ENCODE peak calls at places on chromosomes 5 and 9, in ten cellular contexts. One of them, this sample, is unnamed.

GRCh38 chr5:1734908-1735289 is 64.7 kb downstream of the MRPL36 start:
- DNase-seq in IMR-90: no peak
- DNase-seq in AG04450: no peak
- DNase-seq in body of pancreas: no peak
- DNase-seq in psoas muscle: no peak
- DNase-seq in lung: peak; percentile 22
- DNase-seq in AG09309: no peak
- DNase-seq in coronary artery: no peak
- DNase-seq in left lung: no peak
- DNase-seq in stomach: peak; percentile 23
- DNase-seq in this sample: no peak

GRCh38 chr5:175712681-175713085 is 54.8 kb downstream of the HRH2 start:
- DNase-seq in IMR-90: no peak
- DNase-seq in AG04450: no peak
- DNase-seq in body of pancreas: no peak
- DNase-seq in psoas muscle: no peak
- DNase-seq in lung: no peak
- DNase-seq in AG09309: no peak
- DNase-seq in coronary artery: no peak
- DNase-seq in left lung: peak; percentile 50
- DNase-seq in stomach: peak; percentile 25
- DNase-seq in this sample: no peak

GRCh38 chr5:65742565-65743231 is 20.7 kb downstream of the NLN start:
- DNase-seq in IMR-90: peak; percentile 91
- DNase-seq in AG04450: peak; percentile 60
- DNase-seq in body of pancreas: no peak
- DNase-seq in psoas muscle: no peak
- DNase-seq in lung: no peak
- DNase-seq in AG09309: peak; percentile 58
- DNase-seq in coronary artery: no peak
- DNase-seq in left lung: no peak
- DNase-seq in stomach: no peak
- DNase-seq in this sample: peak; percentile 33

GRCh38 chr5:150340614-150341265 is 16.8 kb upstream of the TCOF1 start:
- DNase-seq in IMR-90: no peak
- DNase-seq in AG04450: no peak
- DNase-seq in body of pancreas: no peak
- DNase-seq in psoas muscle: no peak
- DNase-seq in lung: no peak
- DNase-seq in AG09309: no peak
- DNase-seq in coronary artery: no peak
- DNase-seq in left lung: no peak
- DNase-seq in stomach: no peak
- DNase-seq in this sample: no peak

GRCh38 chr9:34179528-34180138 is 790 bp downstream of the UBAP1 start:
- DNase-seq in IMR-90: peak; percentile 61
- DNase-seq in AG04450: no peak
- DNase-seq in body of pancreas: no peak
- DNase-seq in psoas muscle: no peak
- DNase-seq in lung: no peak
- DNase-seq in AG09309: peak; percentile 54
- DNase-seq in coronary artery: no peak
- DNase-seq in left lung: no peak
- DNase-seq in stomach: peak; percentile 43
- DNase-seq in this sample: no peak

GRCh38 chr9:138053321-138053868 is 175.8 kb downstream of the CACNA1B start:
- DNase-seq in IMR-90: no peak
- DNase-seq in AG04450: no peak
- DNase-seq in body of pancreas: peak; percentile 6
- DNase-seq in psoas muscle: no peak
- DNase-seq in lung: no peak
- DNase-seq in AG09309: no peak
- DNase-seq in coronary artery: no peak
- DNase-seq in left lung: no peak
- DNase-seq in stomach: peak; percentile 19
- DNase-seq in this sample: no peak

GRCh38 chr5:37553720-37554402 is 174.7 kb downstream of the WDR70 start:
- DNase-seq in IMR-90: peak; percentile 76
- DNase-seq in AG04450: no peak
- DNase-seq in body of pancreas: no peak
- DNase-seq in psoas muscle: no peak
- DNase-seq in lung: no peak
- DNase-seq in AG09309: peak; percentile 31
- DNase-seq in coronary artery: no peak
- DNase-seq in left lung: no peak
- DNase-seq in stomach: no peak
- DNase-seq in this sample: peak; percentile 70

GRCh38 chr5:123819818-123820217 is 307.8 kb downstream of the CSNK1G3 start:
- DNase-seq in IMR-90: peak; percentile 93
- DNase-seq in AG04450: peak; percentile 63
- DNase-seq in body of pancreas: no peak
- DNase-seq in psoas muscle: no peak
- DNase-seq in lung: no peak
- DNase-seq in AG09309: peak; percentile 39
- DNase-seq in coronary artery: no peak
- DNase-seq in left lung: no peak
- DNase-seq in stomach: no peak
- DNase-seq in this sample: no peak

GRCh38 chr5:35094966-35095365 is 47.2 kb upstream of the AGXT2 start:
- DNase-seq in IMR-90: no peak
- DNase-seq in AG04450: no peak
- DNase-seq in body of pancreas: peak; percentile 65
- DNase-seq in psoas muscle: no peak
- DNase-seq in lung: no peak
- DNase-seq in AG09309: no peak
- DNase-seq in coronary artery: no peak
- DNase-seq in left lung: no peak
- DNase-seq in stomach: no peak
- DNase-seq in this sample: no peak

DNA sequence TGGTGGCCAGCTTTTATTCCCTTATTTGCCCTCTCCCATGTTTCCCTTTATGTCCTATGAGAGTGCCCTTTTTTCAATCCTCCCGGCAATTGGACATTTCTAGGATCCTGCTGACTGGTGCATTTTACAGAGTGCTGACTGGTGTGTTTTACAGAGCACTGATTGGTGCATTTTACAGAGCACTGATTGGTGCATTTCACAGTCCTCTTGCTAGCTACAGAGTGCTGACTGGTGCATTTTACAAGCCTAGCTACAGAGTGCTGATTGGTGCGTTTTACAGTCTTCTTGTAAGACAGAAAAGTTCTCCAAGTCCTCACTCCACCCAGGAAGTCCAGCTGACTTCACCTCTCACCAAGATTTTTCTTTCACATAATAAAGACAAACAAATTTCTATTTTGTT is 15.4 kb upstream of the FANCC start:
- DNase-seq in IMR-90: no peak
- DNase-seq in AG04450: no peak
- DNase-seq in body of pancreas: no peak
- DNase-seq in psoas muscle: no peak
- DNase-seq in lung: no peak
- DNase-seq in AG09309: no peak
- DNase-seq in coronary artery: no peak
- DNase-seq in left lung: no peak
- DNase-seq in stomach: no peak
- DNase-seq in this sample: no peak
- TF ChIP-seq CTCF in IMR-90: no peak
- TF ChIP-seq CTCF in AG04450: no peak
- TF ChIP-seq CTCF in body of pancreas: no peak
- TF ChIP-seq CTCF in psoas muscle: no peak
- TF ChIP-seq CTCF in lung: no peak
- TF ChIP-seq CTCF in AG09309: no peak
- TF ChIP-seq CTCF in coronary artery: no peak
- TF ChIP-seq CTCF in left lung: no peak
- TF ChIP-seq CTCF in stomach: no peak
- TF ChIP-seq CTCF in this sample: no peak

GRCh38 chr5:53041071-53041692 is 52.0 kb downstream of the ITGA2 start:
- DNase-seq in IMR-90: peak; percentile 65
- DNase-seq in AG04450: no peak
- DNase-seq in body of pancreas: no peak
- DNase-seq in psoas muscle: no peak
- DNase-seq in lung: no peak
- DNase-seq in AG09309: no peak
- DNase-seq in coronary artery: no peak
- DNase-seq in left lung: no peak
- DNase-seq in stomach: no peak
- DNase-seq in this sample: no peak
- H3K4me3 ChIP-seq in IMR-90: no peak overlapping the region
- H3K4me3 ChIP-seq in AG04450: peak overlapping the region; percentile 14
- H3K4me3 ChIP-seq in body of pancreas: no peak overlapping the region
- H3K4me3 ChIP-seq in psoas muscle: no peak overlapping the region
- H3K4me3 ChIP-seq in lung: no peak overlapping the region
- H3K4me3 ChIP-seq in AG09309: no peak overlapping the region
- H3K4me3 ChIP-seq in coronary artery: peak overlapping the region; percentile 1
- H3K4me3 ChIP-seq in left lung: no peak overlapping the region
- H3K4me3 ChIP-seq in stomach: no peak overlapping the region
- H3K4me3 ChIP-seq in this sample: no peak overlapping the region

GRCh38 chr5:80960531-80961375 is 590 bp downstream of the RASGRF2 start:
- DNase-seq in IMR-90: peak; percentile 21
- DNase-seq in AG04450: no peak
- DNase-seq in body of pancreas: peak; percentile 13
- DNase-seq in psoas muscle: peak; percentile 19
- DNase-seq in lung: peak; percentile 35
- DNase-seq in AG09309: no peak
- DNase-seq in coronary artery: no peak
- DNase-seq in left lung: peak; percentile 76
- DNase-seq in stomach: no peak
- DNase-seq in this sample: no peak
- TF ChIP-seq CTCF in IMR-90: peak; percentile 30
- TF ChIP-seq CTCF in AG04450: peak; percentile 4
- TF ChIP-seq CTCF in body of pancreas: no peak
- TF ChIP-seq CTCF in psoas muscle: no peak
- TF ChIP-seq CTCF in lung: no peak
- TF ChIP-seq CTCF in AG09309: peak; percentile 3
- TF ChIP-seq CTCF in coronary artery: no peak
- TF ChIP-seq CTCF in left lung: no peak
- TF ChIP-seq CTCF in stomach: no peak
- TF ChIP-seq CTCF in this sample: no peak

GRCh38 chr5:73299017-73299630 is 126.1 kb downstream of the TMEM174 start:
- DNase-seq in IMR-90: no peak
- DNase-seq in AG04450: no peak
- DNase-seq in body of pancreas: no peak
- DNase-seq in psoas muscle: no peak
- DNase-seq in lung: no peak
- DNase-seq in AG09309: no peak
- DNase-seq in coronary artery: no peak
- DNase-seq in left lung: no peak
- DNase-seq in stomach: no peak
- DNase-seq in this sample: no peak

GRCh38 chr5:73300520-73301207 is 127.7 kb downstream of the TMEM174 start:
- DNase-seq in IMR-90: no peak
- DNase-seq in AG04450: no peak
- DNase-seq in body of pancreas: no peak
- DNase-seq in psoas muscle: no peak
- DNase-seq in lung: no peak
- DNase-seq in AG09309: no peak
- DNase-seq in coronary artery: no peak
- DNase-seq in left lung: no peak
- DNase-seq in stomach: no peak
- DNase-seq in this sample: no peak

GRCh38 chr5:73301208-73302088 is 128.5 kb downstream of the TMEM174 start:
- DNase-seq in IMR-90: no peak
- DNase-seq in AG04450: no peak
- DNase-seq in body of pancreas: no peak
- DNase-seq in psoas muscle: no peak
- DNase-seq in lung: no peak
- DNase-seq in AG09309: no peak
- DNase-seq in coronary artery: no peak
- DNase-seq in left lung: no peak
- DNase-seq in stomach: no peak
- DNase-seq in this sample: no peak

GRCh38 chr5:73298251-73299016 is 125.4 kb downstream of the TMEM174 start:
- DNase-seq in IMR-90: peak; percentile 85
- DNase-seq in AG04450: peak; percentile 78
- DNase-seq in body of pancreas: no peak
- DNase-seq in psoas muscle: no peak
- DNase-seq in lung: no peak
- DNase-seq in AG09309: no peak
- DNase-seq in coronary artery: no peak
- DNase-seq in left lung: no peak
- DNase-seq in stomach: no peak
- DNase-seq in this sample: no peak

DNA sequence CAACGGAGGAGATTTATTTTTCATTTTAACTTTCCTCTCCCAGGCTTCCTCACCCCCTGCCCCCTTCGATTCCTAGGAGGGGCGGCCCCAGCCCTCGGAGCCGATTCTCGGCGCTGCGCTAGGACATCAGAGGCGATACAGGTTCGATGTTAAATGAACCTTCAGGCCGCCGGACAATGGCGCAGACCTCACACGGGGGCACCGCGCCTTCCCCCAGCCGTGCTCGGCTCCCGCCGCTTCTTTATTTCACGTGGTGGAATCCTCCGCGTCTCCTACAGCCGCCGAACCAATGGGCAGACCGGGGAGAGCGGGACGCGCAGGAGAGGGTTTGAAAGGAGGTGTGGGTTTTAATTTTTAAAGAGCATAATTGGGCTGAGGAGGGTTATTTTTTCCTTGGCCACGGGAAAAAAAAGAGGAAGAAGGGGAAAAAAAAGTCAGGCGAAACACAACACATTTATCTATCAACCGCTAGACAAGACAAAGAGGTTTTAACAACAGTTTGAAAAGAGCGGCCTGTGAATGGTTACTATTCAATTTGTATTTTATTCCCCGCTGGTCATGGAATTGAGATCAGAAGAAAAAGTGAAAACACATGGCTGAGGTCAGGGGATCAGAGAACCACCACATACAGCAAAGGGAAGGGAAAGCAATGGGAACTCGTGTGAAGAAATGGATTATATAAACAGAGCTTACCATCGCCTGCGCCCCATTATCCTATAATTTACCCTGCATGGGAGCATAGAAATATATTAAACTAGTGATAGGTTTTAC is 126.9 kb downstream of the TMEM174 start:
- DNase-seq in IMR-90: peak; percentile 23
- DNase-seq in AG04450: no peak
- DNase-seq in body of pancreas: no peak
- DNase-seq in psoas muscle: no peak
- DNase-seq in lung: no peak
- DNase-seq in AG09309: no peak
- DNase-seq in coronary artery: no peak
- DNase-seq in left lung: no peak
- DNase-seq in stomach: no peak
- DNase-seq in this sample: no peak
- H3K4me3 ChIP-seq in IMR-90: no peak overlapping the region
- H3K4me3 ChIP-seq in AG04450: peak overlapping the region; percentile 55
- H3K4me3 ChIP-seq in body of pancreas: no peak overlapping the region
- H3K4me3 ChIP-seq in psoas muscle: peak overlapping the region; percentile 42
- H3K4me3 ChIP-seq in lung: no peak overlapping the region
- H3K4me3 ChIP-seq in AG09309: peak overlapping the region; percentile 43
- H3K4me3 ChIP-seq in coronary artery: peak overlapping the region; percentile 52
- H3K4me3 ChIP-seq in left lung: no peak overlapping the region
- H3K4me3 ChIP-seq in stomach: peak overlapping the region; percentile 3
- H3K4me3 ChIP-seq in this sample: no peak overlapping the region

GRCh38 chr5:39148983-39149534 is 70.3 kb downstream of the FYB1 start:
- DNase-seq in IMR-90: peak; percentile 24
- DNase-seq in AG04450: no peak
- DNase-seq in body of pancreas: no peak
- DNase-seq in psoas muscle: no peak
- DNase-seq in lung: no peak
- DNase-seq in AG09309: no peak
- DNase-seq in coronary artery: no peak
- DNase-seq in left lung: no peak
- DNase-seq in stomach: no peak
- DNase-seq in this sample: no peak
- TF ChIP-seq CTCF in IMR-90: peak; percentile 37
- TF ChIP-seq CTCF in AG04450: peak; percentile 45
- TF ChIP-seq CTCF in body of pancreas: peak; percentile 10
- TF ChIP-seq CTCF in psoas muscle: peak; percentile 39
- TF ChIP-seq CTCF in lung: no peak
- TF ChIP-seq CTCF in AG09309: peak; percentile 31
- TF ChIP-seq CTCF in coronary artery: no peak
- TF ChIP-seq CTCF in left lung: no peak
- TF ChIP-seq CTCF in stomach: no peak
- TF ChIP-seq CTCF in this sample: peak; percentile 48

This sample was measured in LNCaP clone FGC.